ENCODE peak calls at places on chromosomes 3 and 15, in eight cellular contexts. One of them, this sample, is unnamed.

GRCh38 chr3:2097641-2098191 is 950 bp upstream of the CNTN4 start:
- DNase-seq in stomach: no peak
- DNase-seq in transverse colon: peak
- DNase-seq in K562: no peak
- DNase-seq in A549: no peak
- DNase-seq in sigmoid colon: no peak
- DNase-seq in upper lobe of left lung: no peak
- DNase-seq in suprapubic skin: no peak
- DNase-seq in this sample: no peak

GRCh38 chr15:70189826-70190225 is 92.1 kb upstream of the TLE3 start:
- DNase-seq in stomach: no peak
- DNase-seq in transverse colon: no peak
- DNase-seq in K562: no peak
- DNase-seq in A549: no peak
- DNase-seq in sigmoid colon: peak
- DNase-seq in upper lobe of left lung: no peak
- DNase-seq in suprapubic skin: no peak
- DNase-seq in this sample: no peak

GRCh38 chr3:147257972-147258371 is 148.4 kb downstream of the ZIC4 start:
- DNase-seq in stomach: no peak
- DNase-seq in transverse colon: no peak
- DNase-seq in K562: no peak
- DNase-seq in A549: no peak
- DNase-seq in sigmoid colon: no peak
- DNase-seq in upper lobe of left lung: no peak
- DNase-seq in suprapubic skin: no peak
- DNase-seq in this sample: no peak

GRCh38 chr15:84992157-84992940 is 10.7 kb downstream of the PDE8A start:
- DNase-seq in stomach: peak
- DNase-seq in transverse colon: peak
- DNase-seq in K562: peak
- DNase-seq in A549: peak
- DNase-seq in sigmoid colon: no peak
- DNase-seq in upper lobe of left lung: no peak
- DNase-seq in suprapubic skin: no peak
- DNase-seq in this sample: no peak

GRCh38 chr3:160184655-160185054 is 40.6 kb upstream of the C3orf80 start:
- DNase-seq in stomach: no peak
- DNase-seq in transverse colon: no peak
- DNase-seq in K562: no peak
- DNase-seq in A549: no peak
- DNase-seq in sigmoid colon: no peak
- DNase-seq in upper lobe of left lung: no peak
- DNase-seq in suprapubic skin: no peak
- DNase-seq in this sample: no peak

GRCh38 chr15:68364028-68364659 is 67.8 kb downstream of the ITGA11 start:
- DNase-seq in stomach: no peak
- DNase-seq in transverse colon: no peak
- DNase-seq in K562: no peak
- DNase-seq in A549: no peak
- DNase-seq in sigmoid colon: no peak
- DNase-seq in upper lobe of left lung: no peak
- DNase-seq in suprapubic skin: no peak
- DNase-seq in this sample: no peak

GRCh38 chr15:75182187-75183131 is 19.2 kb upstream of the C15orf39 start:
- DNase-seq in stomach: no peak
- DNase-seq in transverse colon: peak
- DNase-seq in K562: no peak
- DNase-seq in A549: no peak
- DNase-seq in sigmoid colon: peak
- DNase-seq in upper lobe of left lung: no peak
- DNase-seq in suprapubic skin: peak
- DNase-seq in this sample: no peak

GRCh38 chr15:80587816-80588456 is 107.2 kb upstream of the ABHD17C start:
- DNase-seq in stomach: no peak
- DNase-seq in transverse colon: no peak
- DNase-seq in K562: no peak
- DNase-seq in A549: no peak
- DNase-seq in sigmoid colon: peak
- DNase-seq in upper lobe of left lung: no peak
- DNase-seq in suprapubic skin: no peak
- DNase-seq in this sample: no peak

DNA sequence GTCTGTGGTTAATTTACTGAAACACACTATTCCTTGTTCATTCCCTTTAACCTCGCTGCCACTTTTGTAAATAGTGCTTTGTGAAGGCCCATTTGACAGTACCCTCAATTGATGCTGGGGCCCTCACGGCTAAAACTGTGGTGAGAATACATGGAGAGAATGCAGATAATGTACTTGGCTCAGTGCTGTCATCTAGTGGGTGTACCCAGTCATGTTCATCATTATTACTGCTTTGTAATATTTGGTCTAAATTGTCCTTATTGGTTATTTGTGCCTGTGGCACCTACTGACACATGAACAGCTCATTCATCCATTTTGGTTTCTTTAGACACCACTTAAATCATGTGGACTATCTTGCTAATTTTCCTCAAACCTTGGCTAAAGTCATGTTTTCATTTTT is 543.6 kb downstream of the EDEM1 start:
- DNase-seq in stomach: no peak
- DNase-seq in transverse colon: no peak
- DNase-seq in K562: peak
- DNase-seq in A549: peak
- DNase-seq in sigmoid colon: no peak
- DNase-seq in upper lobe of left lung: no peak
- DNase-seq in suprapubic skin: no peak
- DNase-seq in this sample: no peak
- TF ChIP-seq CTCF in stomach: no peak
- TF ChIP-seq CTCF in transverse colon: peak
- TF ChIP-seq CTCF in K562: peak
- TF ChIP-seq CTCF in A549: peak
- TF ChIP-seq CTCF in sigmoid colon: peak
- TF ChIP-seq CTCF in upper lobe of left lung: no peak
- TF ChIP-seq CTCF in suprapubic skin: no peak
- TF ChIP-seq CTCF in this sample: no peak

DNA sequence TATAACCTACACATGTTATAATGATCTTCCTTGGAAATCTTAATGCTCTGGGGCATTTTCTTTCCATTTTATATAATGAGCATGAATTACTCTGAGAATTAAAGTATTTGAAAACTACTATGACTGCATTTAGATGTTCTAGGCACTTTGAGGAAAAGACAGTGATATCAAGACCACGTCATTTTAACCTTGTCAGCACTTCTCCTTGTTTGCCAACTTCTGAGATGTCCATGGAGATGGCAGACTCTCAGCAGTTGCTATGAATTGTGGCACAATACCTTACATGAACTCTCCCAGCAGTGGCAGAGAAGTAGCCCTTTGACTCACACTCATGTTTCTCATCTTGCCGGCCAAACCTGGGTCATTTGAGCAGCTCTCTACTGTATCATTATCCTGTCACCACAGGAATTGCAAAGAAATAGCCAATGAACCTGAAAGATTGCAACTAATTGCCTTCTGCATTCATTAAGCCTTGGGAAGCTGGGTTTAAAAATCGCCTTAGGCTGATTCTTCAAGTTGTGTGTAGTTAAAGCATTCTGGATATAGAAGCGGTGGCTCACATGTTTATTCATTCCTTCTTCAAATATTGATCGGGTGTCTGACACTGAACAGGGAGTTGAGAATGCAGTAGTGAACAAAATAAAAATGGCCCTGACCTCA is 272.2 kb upstream of the CFAP20DC start:
- DNase-seq in stomach: no peak
- DNase-seq in transverse colon: no peak
- DNase-seq in K562: no peak
- DNase-seq in A549: no peak
- DNase-seq in sigmoid colon: no peak
- DNase-seq in upper lobe of left lung: no peak
- DNase-seq in suprapubic skin: no peak
- DNase-seq in this sample: no peak
- TF ChIP-seq EP300 in stomach: no peak
- TF ChIP-seq EP300 in transverse colon: no peak
- TF ChIP-seq EP300 in K562: no peak
- TF ChIP-seq EP300 in A549: no peak
- TF ChIP-seq EP300 in sigmoid colon: no peak
- TF ChIP-seq EP300 in upper lobe of left lung: no peak
- TF ChIP-seq EP300 in suprapubic skin: no peak
- TF ChIP-seq EP300 in this sample: no peak

GRCh38 chr15:100340721-100341661 is 784 bp downstream of the ADAMTS17 start:
- DNase-seq in stomach: no peak
- DNase-seq in transverse colon: peak
- DNase-seq in K562: no peak
- DNase-seq in A549: no peak
- DNase-seq in sigmoid colon: no peak
- DNase-seq in upper lobe of left lung: peak
- DNase-seq in suprapubic skin: no peak
- DNase-seq in this sample: no peak

GRCh38 chr15:100339999-100340398 is 1.8 kb downstream of the ADAMTS17 start:
- DNase-seq in stomach: no peak
- DNase-seq in transverse colon: no peak
- DNase-seq in K562: no peak
- DNase-seq in A549: no peak
- DNase-seq in sigmoid colon: no peak
- DNase-seq in upper lobe of left lung: peak
- DNase-seq in suprapubic skin: no peak
- DNase-seq in this sample: no peak

GRCh38 chr15:100338971-100339444 is 2.8 kb downstream of the ADAMTS17 start:
- DNase-seq in stomach: peak
- DNase-seq in transverse colon: peak
- DNase-seq in K562: no peak
- DNase-seq in A549: peak
- DNase-seq in sigmoid colon: peak
- DNase-seq in upper lobe of left lung: no peak
- DNase-seq in suprapubic skin: no peak
- DNase-seq in this sample: peak

GRCh38 chr15:100343251-100343650 is 1.5 kb upstream of the ADAMTS17 start:
- DNase-seq in stomach: no peak
- DNase-seq in transverse colon: no peak
- DNase-seq in K562: no peak
- DNase-seq in A549: no peak
- DNase-seq in sigmoid colon: no peak
- DNase-seq in upper lobe of left lung: no peak
- DNase-seq in suprapubic skin: no peak
- DNase-seq in this sample: no peak

DNA sequence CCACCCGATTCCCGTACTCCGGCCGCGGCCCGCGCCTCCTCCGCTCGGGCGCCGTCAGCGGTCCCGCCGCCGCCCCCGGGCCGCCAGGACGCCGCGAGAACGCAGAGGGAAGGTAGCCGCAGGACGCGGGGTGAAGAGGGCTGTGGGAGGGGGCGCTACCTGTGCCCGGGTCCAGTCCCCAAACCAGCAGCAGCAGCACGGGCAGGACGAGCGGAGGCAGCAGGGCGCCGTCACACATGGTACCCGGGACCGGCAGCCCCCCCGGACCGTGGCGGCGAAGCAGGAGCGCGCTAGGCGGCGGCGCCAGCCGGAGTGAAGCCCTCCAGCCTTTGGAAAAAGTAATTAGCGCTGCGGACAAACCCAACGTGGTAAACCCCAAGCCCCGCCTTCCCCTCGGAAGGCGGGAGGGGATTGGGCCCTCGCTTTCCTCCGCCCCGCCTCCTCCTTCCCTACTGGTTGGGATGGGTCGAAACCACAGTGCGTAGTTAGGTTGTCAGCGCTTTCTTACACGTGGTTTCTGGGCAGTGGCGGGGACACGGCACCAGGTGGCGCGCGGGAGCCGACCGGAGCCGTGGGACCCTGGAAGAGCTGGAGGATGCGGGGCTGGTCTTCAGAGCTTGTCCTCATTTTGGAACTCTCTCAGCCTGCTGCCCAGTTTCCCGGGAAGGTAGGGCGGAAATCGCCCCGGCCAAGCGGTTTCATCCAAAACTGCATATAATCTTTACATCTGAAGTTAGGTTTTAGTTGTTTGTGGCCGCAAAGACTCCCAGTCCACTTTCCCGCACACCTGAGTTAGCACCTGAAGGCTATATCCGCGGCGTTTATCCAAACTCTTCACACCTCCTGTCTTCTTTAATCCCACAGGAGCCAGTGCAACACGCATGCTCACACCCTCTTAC is at the start of gene ADAMTS17:
- DNase-seq in stomach: peak
- DNase-seq in transverse colon: peak
- DNase-seq in K562: peak
- DNase-seq in A549: peak
- DNase-seq in sigmoid colon: peak
- DNase-seq in upper lobe of left lung: peak
- DNase-seq in suprapubic skin: peak
- DNase-seq in this sample: peak
- TF ChIP-seq POLR2A in stomach: peak
- TF ChIP-seq POLR2A in transverse colon: peak
- TF ChIP-seq POLR2A in K562: no peak
- TF ChIP-seq POLR2A in A549: no peak
- TF ChIP-seq POLR2A in sigmoid colon: peak
- TF ChIP-seq POLR2A in upper lobe of left lung: no peak
- TF ChIP-seq POLR2A in suprapubic skin: no peak
- TF ChIP-seq POLR2A in this sample: peak

GRCh38 chr3:49801160-49801559 is 1.5 kb upstream of the CDHR4 start:
- DNase-seq in stomach: no peak
- DNase-seq in transverse colon: no peak
- DNase-seq in K562: no peak
- DNase-seq in A549: no peak
- DNase-seq in sigmoid colon: no peak
- DNase-seq in upper lobe of left lung: no peak
- DNase-seq in suprapubic skin: no peak
- DNase-seq in this sample: no peak
- TF ChIP-seq CTCF in stomach: no peak
- TF ChIP-seq CTCF in transverse colon: no peak
- TF ChIP-seq CTCF in K562: no peak
- TF ChIP-seq CTCF in A549: no peak
- TF ChIP-seq CTCF in sigmoid colon: no peak
- TF ChIP-seq CTCF in upper lobe of left lung: no peak
- TF ChIP-seq CTCF in suprapubic skin: no peak
- TF ChIP-seq CTCF in this sample: no peak

DNA sequence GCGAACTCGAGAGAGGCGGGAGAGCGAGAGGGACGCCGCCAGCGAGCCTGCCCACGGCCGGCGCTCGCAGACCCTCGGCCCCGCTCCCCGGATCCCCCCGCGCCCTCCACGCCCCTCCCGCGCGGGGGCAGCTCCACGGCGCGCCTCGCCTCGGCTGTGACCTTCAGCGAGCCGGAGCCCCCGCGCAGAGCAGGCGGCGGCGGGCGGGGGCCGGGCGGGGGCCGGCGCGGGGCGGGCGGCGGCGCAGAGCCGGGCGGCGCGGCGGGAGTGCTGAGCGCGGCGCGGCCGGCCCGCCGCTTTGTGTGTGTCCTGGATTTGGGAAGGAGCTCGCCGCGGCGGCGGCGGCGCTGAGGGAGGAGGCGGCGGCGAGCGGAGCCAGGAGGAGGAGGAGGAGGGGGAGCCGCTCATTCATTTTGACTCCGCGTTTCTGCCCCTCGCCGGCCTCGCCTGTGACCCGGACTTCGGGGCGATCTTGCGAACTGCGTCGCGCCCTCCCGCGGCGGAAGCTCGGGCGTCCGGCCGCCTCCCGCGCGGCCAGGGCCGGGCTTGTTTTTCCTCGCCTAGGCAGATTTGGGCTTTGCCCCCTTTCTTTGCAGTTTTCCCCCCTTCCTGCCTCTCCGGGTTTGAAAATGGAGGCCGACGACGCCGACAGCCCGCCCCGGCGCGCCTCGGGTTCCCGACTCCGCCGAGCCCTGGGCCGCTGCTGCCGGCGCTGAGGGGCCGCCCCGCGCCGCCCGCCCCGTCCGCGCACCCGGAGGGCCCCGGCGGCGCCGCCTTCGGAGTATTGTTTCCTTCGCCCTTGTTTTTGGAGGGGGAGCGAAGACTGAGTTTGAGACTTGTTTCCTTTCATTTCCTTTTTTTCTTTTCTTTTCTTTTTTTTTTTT is 557 bp downstream of the IGF1R start:
- DNase-seq in stomach: peak
- DNase-seq in transverse colon: peak
- DNase-seq in K562: peak
- DNase-seq in A549: peak
- DNase-seq in sigmoid colon: peak
- DNase-seq in upper lobe of left lung: peak
- DNase-seq in suprapubic skin: no peak
- DNase-seq in this sample: peak
- TF ChIP-seq EP300 in stomach: no peak
- TF ChIP-seq EP300 in transverse colon: no peak
- TF ChIP-seq EP300 in K562: no peak
- TF ChIP-seq EP300 in A549: no peak
- TF ChIP-seq EP300 in sigmoid colon: no peak
- TF ChIP-seq EP300 in upper lobe of left lung: no peak
- TF ChIP-seq EP300 in suprapubic skin: no peak
- TF ChIP-seq EP300 in this sample: peak